ENCODE peak calls at places on chromosomes 7 and 10, in four cellular contexts. Z is heart left ventricle, W is GM12891, H is suprapubic skin. M is an unnamed sample.

GRCh38 chr7:117061751-117062150 is 108.5 kb downstream of the ST7 start:
- DNase-seq in H (no peak), W (no peak), Z (no peak), M (no peak)

GRCh38 chr10:91409069-91409868 is 875 bp upstream of the HECTD2 start:
- DNase-seq in Z (peak; percentile 87), H (peak; percentile 92), W (peak; percentile 27), M (peak; percentile 87)

GRCh38 chr10:78069151-78069550 is 35.5 kb downstream of the RPS24 start:
- DNase-seq in H (no peak), W (no peak), Z (no peak), M (no peak)

GRCh38 chr7:150738092-150739044 is 1.1 kb downstream of the GIMAP5 start:
- DNase-seq in Z (no peak), W (no peak), H (no peak), M (no peak)

GRCh38 chr7:118352854-118353453 is 128.4 kb downstream of the ANKRD7 start:
- DNase-seq in W (no peak), H (no peak), Z (no peak), M (no peak)

GRCh38 chr7:39357648-39358047 is 208.6 kb upstream of the YAE1 start:
- DNase-seq in W (no peak), Z (no peak), H (no peak), M (no peak)

GRCh38 chr10:47413531-47414226 is 29.6 kb upstream of the ZNF488 start:
- DNase-seq in W (no peak), Z (no peak), H (no peak), M (no peak)

GRCh38 chr10:96138102-96138501 is 8.0 kb downstream of the ZNF518A start:
- DNase-seq in H (no peak), W (peak; percentile 14), Z (no peak), M (no peak)

GRCh38 chr7:139036901-139037300 is 1.1 kb upstream of the ZC3HAV1L start:
- DNase-seq in H (no peak), Z (no peak), W (no peak), M (no peak)

GRCh38 chr10:28922127-28922526 is 244.8 kb downstream of the BAMBI start:
- DNase-seq in W (no peak), H (no peak), Z (no peak), M (no peak)

GRCh38 chr7:5636446-5636835 is 145.0 kb downstream of the RNF216 start:
- DNase-seq in W (no peak), Z (peak; percentile 3), H (no peak), M (no peak)

GRCh38 chr7:116809636-116810266 is 52.6 kb upstream of the CAPZA2 start:
- DNase-seq in W (no peak), Z (no peak), H (no peak), M (no peak)

GRCh38 chr7:46776790-46777189 is 805.1 kb downstream of the TNS3 start:
- DNase-seq in H (no peak), W (no peak), Z (no peak), M (no peak)

GRCh38 chr10:86100581-86101061 is 266.0 kb downstream of the GRID1 start:
- DNase-seq in H (no peak), Z (no peak), W (peak; percentile 32), M (peak; percentile 66)

GRCh38 chr10:718143-718700 is 28.8 kb upstream of the DIP2C start:
- DNase-seq in Z (no peak), W (no peak), H (no peak), M (no peak)

GRCh38 chr10:117736655-117737054 is 194.1 kb downstream of the EMX2 start:
- DNase-seq in Z (no peak), W (no peak), H (no peak), M (peak; percentile 21)

GRCh38 chr10:29102233-29102632 is 186.6 kb upstream of the LYZL1 start:
- DNase-seq in Z (no peak), W (no peak), H (no peak), M (no peak)

GRCh38 chr7:21086688-21087087 is 300.0 kb upstream of the SP8 start:
- DNase-seq in W (no peak), H (no peak), Z (no peak), M (no peak)

GRCh38 chr10:30182191-30183075 is 123.0 kb upstream of the JCAD start:
- DNase-seq in Z (no peak), W (no peak), H (peak; percentile 76), M (peak; percentile 75)

GRCh38 chr7:45701701-45702460 is 127.7 kb downstream of the ADCY1 start:
- DNase-seq in Z (peak; percentile 42), H (peak; percentile 62), W (no peak), M (no peak)

GRCh38 chr7:7122701-7123281 is 59.6 kb upstream of the C1GALT1 start:
- DNase-seq in H (no peak), Z (no peak), W (no peak), M (peak; percentile 25)

GRCh38 chr7:11969627-11970026 is 137.6 kb upstream of the THSD7A start:
- DNase-seq in H (no peak), Z (no peak), W (no peak), M (no peak)

GRCh38 chr10:78905015-78905939 is 163.5 kb upstream of the ZMIZ1 start:
- DNase-seq in H (peak; percentile 57), W (no peak), Z (no peak), M (no peak)

GRCh38 chr7:84245831-84246230 is 51.2 kb upstream of the SEMA3A start:
- DNase-seq in W (no peak), H (no peak), Z (peak; percentile 54), M (no peak)

GRCh38 chr7:99008181-99008631 is 129.9 kb downstream of the TRRAP start:
- DNase-seq in W (no peak), H (peak; percentile 47), Z (no peak), M (no peak)

GRCh38 chr7:141409911-141410329 is 141.3 kb upstream of the AGK start:
- DNase-seq in Z (no peak), W (no peak), H (no peak), M (no peak)

GRCh38 chr7:7761340-7761973 is 43.0 kb upstream of the RPA3 start:
- DNase-seq in W (no peak), Z (no peak), H (no peak), M (no peak)

GRCh38 chr7:13702261-13702660 is 287.2 kb downstream of the ETV1 start:
- DNase-seq in Z (no peak), H (no peak), W (no peak), M (no peak)

GRCh38 chr7:9796241-9796640 is 1177.4 kb upstream of the PHF14 start:
- DNase-seq in H (no peak), W (no peak), Z (no peak), M (no peak)

GRCh38 chr10:109770000-109770399 is 153.3 kb downstream of the XPNPEP1 start:
- DNase-seq in W (no peak), H (no peak), Z (no peak), M (no peak)

DNA sequence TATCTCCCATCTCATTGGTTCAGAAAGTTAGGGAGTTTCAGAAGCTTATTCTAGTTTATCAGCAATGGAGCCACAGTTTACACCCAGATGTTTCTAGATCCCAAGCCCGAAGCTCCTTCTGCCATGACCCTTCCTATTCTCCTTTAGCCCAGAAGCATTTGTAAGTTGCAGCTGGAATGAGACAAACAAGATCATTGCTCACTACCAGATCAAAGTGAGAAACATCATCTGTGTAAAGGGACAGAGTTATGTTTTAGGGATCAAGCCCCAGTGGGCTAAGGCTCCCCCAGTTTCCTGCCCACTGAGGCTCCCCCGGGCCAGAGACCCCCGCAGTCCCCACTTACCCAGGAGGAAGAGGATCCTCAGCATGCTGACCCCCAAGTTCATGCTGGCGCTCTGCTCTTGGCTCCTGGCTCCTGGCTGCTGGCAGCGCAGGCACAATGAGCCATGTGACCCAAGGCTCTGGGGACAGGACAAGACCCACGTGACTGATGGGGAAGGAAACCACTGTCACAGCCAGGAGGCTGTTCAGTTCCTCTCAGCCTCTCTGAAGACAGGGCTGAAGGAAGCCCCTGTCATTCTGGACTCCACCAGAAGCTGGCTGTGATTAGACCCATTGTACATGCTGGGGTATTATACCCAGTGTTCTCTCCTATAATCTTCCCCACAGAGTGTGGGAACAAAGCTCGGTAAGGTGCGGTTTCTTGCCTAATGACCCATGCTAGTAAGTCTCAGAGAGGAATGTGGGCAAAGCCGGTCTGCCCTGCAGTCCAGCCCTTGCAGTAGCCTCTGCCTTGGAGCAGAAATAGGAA is at the start of gene TMEM273:
- DNase-seq in Z (peak; percentile 90), W (no peak), H (peak; percentile 79), M (no peak)
- TF ChIP-seq POLR2A in Z (peak; percentile 47), W (peak; percentile 63), H (no peak), M (no peak)

DNA sequence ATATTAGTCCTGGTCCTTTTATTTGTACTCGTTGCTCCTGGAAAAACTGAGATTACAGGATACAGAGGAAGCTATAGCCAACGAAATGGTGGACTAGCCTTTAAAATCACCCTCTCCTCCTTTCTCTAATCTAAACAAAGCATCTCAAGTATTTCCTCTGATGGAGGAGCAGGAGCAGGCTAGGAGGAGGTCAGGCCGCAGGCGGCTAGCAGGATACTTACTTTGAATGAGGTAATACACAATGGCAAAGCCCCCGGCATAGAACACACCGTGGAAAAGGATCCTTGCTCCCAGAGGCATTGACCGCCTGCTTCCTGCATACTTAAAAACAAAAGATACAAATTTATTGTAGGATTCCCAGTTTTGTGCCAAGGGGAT is 64.4 kb downstream of the STK17A start:
- DNase-seq in Z (no peak), H (no peak), W (no peak), M (no peak)
- TF ChIP-seq POLR2A in Z (no peak), H (no peak), W (no peak), M (no peak)

DNA sequence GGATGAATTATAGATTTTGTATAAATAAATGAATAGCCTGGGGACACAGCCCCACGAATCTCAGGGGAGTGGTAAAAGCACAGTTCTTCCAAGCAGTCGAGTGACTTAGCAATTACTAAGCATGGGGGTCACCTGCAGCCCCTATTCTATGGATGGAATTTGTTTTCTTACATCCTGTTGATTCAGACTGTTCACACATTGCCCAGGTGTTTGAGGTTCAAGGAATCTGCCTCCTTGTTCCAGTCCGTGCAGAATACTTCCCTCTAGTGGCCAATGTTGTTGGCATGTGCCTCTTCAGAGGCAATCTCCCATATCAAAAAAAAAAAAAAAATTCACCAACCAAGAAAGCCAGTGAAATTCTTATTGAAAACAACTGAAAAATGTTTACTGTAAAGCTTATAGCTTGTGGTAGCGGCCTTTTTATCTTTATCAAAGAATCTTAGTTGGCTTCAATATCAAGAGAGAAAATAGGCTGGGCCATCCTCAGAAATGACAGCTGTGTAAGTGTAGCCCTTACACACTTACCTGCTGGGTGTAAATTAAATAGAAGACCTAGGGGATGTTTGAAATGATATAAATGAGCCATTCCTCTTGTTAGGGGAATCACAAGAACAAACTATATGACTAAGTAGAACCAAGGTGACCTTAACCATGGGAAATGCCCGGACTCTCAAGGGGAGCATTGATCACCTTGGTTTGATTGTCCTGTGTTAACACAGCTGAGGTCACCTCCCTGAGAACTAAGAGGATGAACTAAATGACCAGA is 7.8 kb downstream of the LIPM start:
- DNase-seq in Z (no peak), H (no peak), W (no peak), M (peak; percentile 29)
- TF ChIP-seq POLR2A in Z (no peak), H (no peak), W (no peak), M (no peak)

DNA sequence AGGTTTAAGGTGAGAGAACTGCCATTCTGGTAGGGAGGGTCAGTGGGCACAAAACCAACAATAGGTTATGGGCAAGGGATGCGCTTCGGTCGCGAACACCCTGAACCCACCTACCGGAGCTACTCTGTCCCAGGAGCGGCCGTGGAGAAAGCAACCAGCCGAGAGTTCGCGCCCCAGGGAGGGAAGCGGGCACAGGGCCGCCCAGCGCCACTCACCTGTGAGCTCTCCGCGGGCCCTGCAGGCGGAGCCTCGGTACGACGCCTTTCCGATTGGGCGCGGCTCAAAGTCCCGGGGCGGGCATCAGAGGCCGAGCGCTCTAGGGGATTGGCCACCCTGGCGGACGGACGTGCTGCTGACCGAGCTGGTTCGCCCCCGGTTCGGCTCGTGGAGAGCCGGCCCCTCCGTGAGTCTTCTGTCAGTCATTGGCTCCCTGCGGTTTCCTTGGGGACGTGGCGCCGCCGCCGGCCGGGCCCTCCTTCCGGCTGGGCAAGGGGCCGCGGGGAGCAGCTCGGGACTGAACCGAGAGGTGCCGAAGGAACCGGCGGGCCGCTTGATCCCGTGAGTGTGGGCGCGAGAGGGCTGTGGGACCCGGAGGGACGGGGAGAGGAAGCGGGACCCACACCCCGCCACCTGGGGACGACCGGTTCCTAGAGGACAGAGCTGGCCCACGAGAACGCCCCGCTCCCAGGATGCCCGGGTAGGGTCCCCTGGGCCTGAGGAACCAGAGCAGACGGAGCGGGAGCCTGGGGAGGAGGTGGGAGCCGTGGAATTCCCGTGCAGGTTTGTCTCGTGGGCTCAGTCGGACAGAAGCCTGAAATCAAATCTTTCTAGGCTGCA is at the start of gene ENTPD7:
- DNase-seq in W (peak; percentile 97), H (peak; percentile 97), Z (peak; percentile 97), M (peak; percentile 93)
- TF ChIP-seq POLR2A in W (no peak), H (no peak), Z (peak; percentile 53), M (peak; percentile 68)